ENCODE peak calls at places on chromosome 11, in seven cellular contexts. F is HCT116, D is GM12878, M is K562, T is SK-N-SH, U is HepG2, Z is H1. O is an unnamed sample.

GRCh38 chr11:6611092-6612007 is 666 bp downstream of the TAF10 start:
- DNase-seq in T (no peak), D (no peak), Z (no peak), M (no peak), U (no peak), F (no peak), O (no peak)

GRCh38 chr11:108697872-108698473 is 33.1 kb downstream of the DDX10 start:
- DNase-seq in U (peak; percentile 54), F (peak; percentile 51), Z (no peak), M (peak; percentile 26), T (peak; percentile 59), D (peak; percentile 49), O (peak; percentile 83)

GRCh38 chr11:559712-560304 is 730 bp downstream of the LMNTD2 start:
- DNase-seq in D (no peak), F (peak; percentile 44), T (no peak), U (peak; percentile 81), M (no peak), Z (no peak), O (peak; percentile 23)

GRCh38 chr11:574632-575323 is 1.5 kb upstream of the PHRF1 start:
- DNase-seq in T (no peak), M (no peak), Z (no peak), U (no peak), D (no peak), F (no peak), O (no peak)

GRCh38 chr11:68032997-68033707 is 2.7 kb downstream of the NDUFS8 start:
- DNase-seq in F (no peak), U (no peak), T (no peak), Z (no peak), M (no peak), D (no peak), O (no peak)

GRCh38 chr11:92125316-92125715 is 99.3 kb upstream of the FAT3 start:
- DNase-seq in D (no peak), F (no peak), M (no peak), T (no peak), Z (no peak), U (no peak), O (no peak)

GRCh38 chr11:20337526-20338154 is 25.9 kb upstream of the HTATIP2 start:
- DNase-seq in M (no peak), F (peak; percentile 27), D (no peak), T (peak; percentile 74), U (peak; percentile 18), Z (no peak), O (peak; percentile 29)

GRCh38 chr11:76164861-76165751 is 41.2 kb downstream of the WNT11 start:
- DNase-seq in D (no peak), Z (no peak), F (no peak), M (no peak), U (no peak), T (no peak), O (no peak)

GRCh38 chr11:43830928-43831440 is 49.6 kb upstream of the ALKBH3 start:
- DNase-seq in D (no peak), Z (peak; percentile 7), U (peak; percentile 82), M (no peak), T (no peak), F (peak; percentile 98), O (no peak)

GRCh38 chr11:102633385-102634026 is 8.4 kb upstream of the MMP20 start:
- DNase-seq in U (no peak), D (no peak), M (no peak), Z (no peak), T (no peak), F (no peak), O (no peak)

GRCh38 chr11:112961146-112961668 is at the start of gene NCAM1:
- DNase-seq in Z (peak; percentile 88), D (no peak), U (peak; percentile 19), T (peak; percentile 89), M (peak; percentile 32), F (peak; percentile 67), O (peak; percentile 40)

GRCh38 chr11:112345708-112346107 is 85.0 kb upstream of the PLET1 start:
- DNase-seq in M (peak; percentile 18), F (no peak), T (peak; percentile 32), U (no peak), Z (no peak), D (no peak), O (no peak)

GRCh38 chr11:104946907-104947306 is 21.5 kb downstream of the CASP4 start:
- DNase-seq in F (peak; percentile 35), D (peak; percentile 27), T (no peak), Z (no peak), M (peak; percentile 8), U (peak; percentile 78), O (no peak)

GRCh38 chr11:90916706-90917105 is 693.9 kb upstream of the CHORDC1 start:
- DNase-seq in U (no peak), M (no peak), F (no peak), Z (no peak), T (no peak), D (no peak), O (peak; percentile 13)

GRCh38 chr11:88523362-88524028 is 186.0 kb upstream of the CTSC start:
- DNase-seq in D (no peak), Z (no peak), M (no peak), F (no peak), T (no peak), U (no peak), O (no peak)

GRCh38 chr11:67055812-67056211 is 835 bp upstream of the RHOD start:
- DNase-seq in U (no peak), D (no peak), T (no peak), F (no peak), M (peak; percentile 58), Z (no peak), O (peak; percentile 73)

GRCh38 chr11:122354029-122354697 is 238.1 kb upstream of the BLID start:
- DNase-seq in T (no peak), M (no peak), Z (no peak), U (no peak), F (no peak), D (no peak), O (no peak)

GRCh38 chr11:12114487-12115033 is 4.2 kb downstream of the MICAL2 start:
- DNase-seq in Z (no peak), M (peak; percentile 50), T (no peak), D (no peak), F (no peak), U (no peak), O (no peak)

GRCh38 chr11:19766206-19766605 is 53.6 kb downstream of the NAV2 start:
- DNase-seq in T (no peak), M (no peak), U (no peak), D (no peak), Z (no peak), F (no peak), O (no peak)

GRCh38 chr11:15852179-15852578 is 504.2 kb downstream of the SOX6 start:
- DNase-seq in M (peak; percentile 21), T (no peak), Z (no peak), F (peak; percentile 19), U (peak; percentile 13), D (no peak), O (no peak)
- TF ChIP-seq JUND in M (no peak), T (no peak), Z (no peak), F (no peak), U (no peak), D (no peak), O (no peak)

DNA sequence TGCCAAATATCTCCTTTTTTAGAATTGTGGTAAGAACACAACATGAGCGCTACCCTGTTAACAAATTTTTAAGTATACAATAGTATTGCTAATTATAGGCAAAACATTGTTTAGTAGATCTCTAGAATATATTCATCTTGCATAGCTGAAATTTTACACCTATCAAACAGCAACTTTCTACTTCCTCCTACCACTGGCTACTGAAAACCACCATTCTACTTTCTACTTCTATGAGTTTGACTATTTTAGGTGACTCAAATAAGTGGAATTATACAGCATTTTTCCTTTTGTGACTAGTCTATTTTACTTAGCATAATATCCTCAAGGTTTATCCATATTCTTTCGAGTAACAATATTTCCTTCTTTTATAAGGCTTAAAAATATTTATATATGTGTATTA is 128.4 kb downstream of the FAM76B start:
- DNase-seq in T (no peak), D (no peak), U (no peak), Z (no peak), F (no peak), M (no peak), O (no peak)
- TF ChIP-seq JUND in T (no peak), D (no peak), U (no peak), Z (no peak), F (no peak), M (no peak), O (no peak)

GRCh38 chr11:2192435-2192834 is 20.8 kb upstream of the TH start:
- DNase-seq in U (no peak), T (no peak), Z (no peak), D (no peak), F (no peak), M (no peak), O (no peak)

GRCh38 chr11:2189938-2190669 is 18.5 kb upstream of the TH start:
- DNase-seq in D (no peak), U (no peak), Z (no peak), T (no peak), F (no peak), M (no peak), O (no peak)

GRCh38 chr11:2193099-2193886 is 21.7 kb upstream of the TH start:
- DNase-seq in F (no peak), M (peak; percentile 72), U (no peak), D (no peak), T (peak; percentile 87), Z (no peak), O (peak; percentile 25)

GRCh38 chr11:2188745-2189144 is 17.1 kb upstream of the TH start:
- DNase-seq in T (no peak), Z (no peak), M (no peak), U (no peak), F (no peak), D (no peak), O (no peak)

GRCh38 chr11:2190670-2191471 is 19.3 kb upstream of the TH start:
- DNase-seq in T (peak; percentile 74), Z (no peak), F (no peak), M (no peak), U (no peak), D (no peak), O (no peak)
- TF ChIP-seq JUND in T (no peak), Z (no peak), F (no peak), M (no peak), U (no peak), D (no peak), O (no peak)

DNA sequence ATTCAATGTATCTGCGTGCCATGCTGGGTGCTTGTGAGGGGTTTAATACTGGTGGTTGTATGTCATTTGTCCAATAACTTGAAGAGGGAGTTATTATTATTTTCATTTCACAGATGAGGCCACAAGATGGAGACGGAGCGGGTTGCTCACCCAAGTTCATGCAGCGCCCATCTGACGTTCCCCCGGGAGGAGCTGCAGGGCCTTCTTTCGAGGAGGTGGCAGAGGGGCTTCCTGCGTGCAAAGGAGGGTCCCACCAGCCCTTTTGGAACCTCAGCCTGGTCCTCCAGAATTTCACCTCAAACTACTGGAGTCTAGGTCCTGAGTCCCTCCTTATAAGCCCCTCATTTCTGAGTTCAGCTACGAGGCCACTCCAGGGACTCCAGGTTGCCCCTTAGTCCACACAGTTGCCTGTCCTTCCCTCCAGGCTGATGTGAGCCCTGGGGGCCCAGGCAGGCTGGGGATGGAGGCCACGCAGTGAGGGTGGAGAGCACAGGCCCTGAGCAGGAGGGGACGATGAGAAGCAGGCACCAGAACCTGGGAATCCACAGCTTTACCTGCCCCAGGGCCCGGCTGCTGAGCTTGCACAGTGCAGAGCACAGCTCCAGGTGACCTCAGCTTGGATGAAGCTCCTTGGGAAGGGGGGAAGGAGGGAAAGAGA is 2.9 kb upstream of the VSIG10L2 start:
- DNase-seq in M (no peak), Z (no peak), T (no peak), D (no peak), U (no peak), F (no peak), O (no peak)
- TF ChIP-seq JUND in M (no peak), Z (no peak), T (no peak), D (no peak), U (no peak), F (no peak), O (no peak)